ENCODE peak calls at places on chromosomes 7 and 10, in seven cellular contexts. One of them, this sample, is unnamed.

GRCh38 chr10:125662616-125663015 is 20.3 kb downstream of the TEX36 start:
- DNase-seq in activated CD4-positive, alpha-beta T cell treated with anti-CD3 and anti-CD28 coated beads for 48 hours: no peak
- DNase-seq in activated T-helper 1 cell treated with anti-CD3 and anti-CD28 coated beads, Interleukin-2, amount 50 U/mL, for 16 hours: no peak
- DNase-seq in ELR: peak; percentile 33
- DNase-seq in stimulated activated naive B cell treated with anti-CD40 and anti-IgM and Interleukin-4, amounts not matched to agents 10 μg/mL and 1 μg/mL and 100 μg/mL, for 72 hours: no peak
- DNase-seq in activated CD8-positive, alpha-beta memory T cell treated with anti-CD3 and anti-CD28 coated beads for 48 hours: no peak
- DNase-seq in anterior cingulate cortex: no peak
- DNase-seq in this sample: no peak

GRCh38 chr7:16647435-16647960 is 1.5 kb downstream of the BZW2 start:
- DNase-seq in activated CD8-positive, alpha-beta memory T cell treated with anti-CD3 and anti-CD28 coated beads for 48 hours: no peak
- DNase-seq in ELR: no peak
- DNase-seq in activated T-helper 1 cell treated with anti-CD3 and anti-CD28 coated beads, Interleukin-2, amount 50 U/mL, for 16 hours: no peak
- DNase-seq in activated CD4-positive, alpha-beta T cell treated with anti-CD3 and anti-CD28 coated beads for 48 hours: no peak
- DNase-seq in anterior cingulate cortex: no peak
- DNase-seq in stimulated activated naive B cell treated with anti-CD40 and anti-IgM and Interleukin-4, amounts not matched to agents 10 μg/mL and 1 μg/mL and 100 μg/mL, for 72 hours: no peak
- DNase-seq in this sample: no peak

GRCh38 chr7:122311719-122312118 is 7.2 kb upstream of the FEZF1 start:
- DNase-seq in anterior cingulate cortex: no peak
- DNase-seq in ELR: no peak
- DNase-seq in activated CD4-positive, alpha-beta T cell treated with anti-CD3 and anti-CD28 coated beads for 48 hours: no peak
- DNase-seq in activated T-helper 1 cell treated with anti-CD3 and anti-CD28 coated beads, Interleukin-2, amount 50 U/mL, for 16 hours: no peak
- DNase-seq in stimulated activated naive B cell treated with anti-CD40 and anti-IgM and Interleukin-4, amounts not matched to agents 10 μg/mL and 1 μg/mL and 100 μg/mL, for 72 hours: no peak
- DNase-seq in activated CD8-positive, alpha-beta memory T cell treated with anti-CD3 and anti-CD28 coated beads for 48 hours: no peak
- DNase-seq in this sample: no peak

GRCh38 chr7:108911016-108911415 is 341.3 kb downstream of the DNAJB9 start:
- DNase-seq in activated CD8-positive, alpha-beta memory T cell treated with anti-CD3 and anti-CD28 coated beads for 48 hours: no peak
- DNase-seq in activated CD4-positive, alpha-beta T cell treated with anti-CD3 and anti-CD28 coated beads for 48 hours: no peak
- DNase-seq in activated T-helper 1 cell treated with anti-CD3 and anti-CD28 coated beads, Interleukin-2, amount 50 U/mL, for 16 hours: no peak
- DNase-seq in stimulated activated naive B cell treated with anti-CD40 and anti-IgM and Interleukin-4, amounts not matched to agents 10 μg/mL and 1 μg/mL and 100 μg/mL, for 72 hours: no peak
- DNase-seq in anterior cingulate cortex: no peak
- DNase-seq in ELR: peak; percentile 53
- DNase-seq in this sample: no peak

GRCh38 chr7:33686001-33686591 is 219.2 kb upstream of the BMPER start:
- DNase-seq in ELR: no peak
- DNase-seq in stimulated activated naive B cell treated with anti-CD40 and anti-IgM and Interleukin-4, amounts not matched to agents 10 μg/mL and 1 μg/mL and 100 μg/mL, for 72 hours: no peak
- DNase-seq in activated T-helper 1 cell treated with anti-CD3 and anti-CD28 coated beads, Interleukin-2, amount 50 U/mL, for 16 hours: no peak
- DNase-seq in activated CD4-positive, alpha-beta T cell treated with anti-CD3 and anti-CD28 coated beads for 48 hours: peak; percentile 3
- DNase-seq in anterior cingulate cortex: no peak
- DNase-seq in activated CD8-positive, alpha-beta memory T cell treated with anti-CD3 and anti-CD28 coated beads for 48 hours: no peak
- DNase-seq in this sample: no peak

GRCh38 chr7:135164357-135165021 is 6.0 kb downstream of the CYREN start:
- DNase-seq in activated CD8-positive, alpha-beta memory T cell treated with anti-CD3 and anti-CD28 coated beads for 48 hours: no peak
- DNase-seq in activated CD4-positive, alpha-beta T cell treated with anti-CD3 and anti-CD28 coated beads for 48 hours: no peak
- DNase-seq in anterior cingulate cortex: no peak
- DNase-seq in ELR: peak; percentile 29
- DNase-seq in stimulated activated naive B cell treated with anti-CD40 and anti-IgM and Interleukin-4, amounts not matched to agents 10 μg/mL and 1 μg/mL and 100 μg/mL, for 72 hours: no peak
- DNase-seq in activated T-helper 1 cell treated with anti-CD3 and anti-CD28 coated beads, Interleukin-2, amount 50 U/mL, for 16 hours: no peak
- DNase-seq in this sample: no peak

GRCh38 chr10:5666324-5667220 is at the start of gene ASB13:
- DNase-seq in anterior cingulate cortex: peak; percentile 16
- DNase-seq in stimulated activated naive B cell treated with anti-CD40 and anti-IgM and Interleukin-4, amounts not matched to agents 10 μg/mL and 1 μg/mL and 100 μg/mL, for 72 hours: peak; percentile 30
- DNase-seq in ELR: peak; percentile 70
- DNase-seq in activated CD8-positive, alpha-beta memory T cell treated with anti-CD3 and anti-CD28 coated beads for 48 hours: peak; percentile 28
- DNase-seq in activated CD4-positive, alpha-beta T cell treated with anti-CD3 and anti-CD28 coated beads for 48 hours: peak; percentile 59
- DNase-seq in activated T-helper 1 cell treated with anti-CD3 and anti-CD28 coated beads, Interleukin-2, amount 50 U/mL, for 16 hours: no peak
- DNase-seq in this sample: peak; percentile 26

GRCh38 chr10:35594115-35594849 is 10.9 kb upstream of the GJD4 start:
- DNase-seq in activated T-helper 1 cell treated with anti-CD3 and anti-CD28 coated beads, Interleukin-2, amount 50 U/mL, for 16 hours: no peak
- DNase-seq in ELR: no peak
- DNase-seq in activated CD4-positive, alpha-beta T cell treated with anti-CD3 and anti-CD28 coated beads for 48 hours: no peak
- DNase-seq in anterior cingulate cortex: no peak
- DNase-seq in stimulated activated naive B cell treated with anti-CD40 and anti-IgM and Interleukin-4, amounts not matched to agents 10 μg/mL and 1 μg/mL and 100 μg/mL, for 72 hours: no peak
- DNase-seq in activated CD8-positive, alpha-beta memory T cell treated with anti-CD3 and anti-CD28 coated beads for 48 hours: no peak
- DNase-seq in this sample: no peak

GRCh38 chr10:63671317-63671937 is 150.2 kb downstream of the REEP3 start:
- DNase-seq in anterior cingulate cortex: no peak
- DNase-seq in ELR: no peak
- DNase-seq in stimulated activated naive B cell treated with anti-CD40 and anti-IgM and Interleukin-4, amounts not matched to agents 10 μg/mL and 1 μg/mL and 100 μg/mL, for 72 hours: no peak
- DNase-seq in activated CD4-positive, alpha-beta T cell treated with anti-CD3 and anti-CD28 coated beads for 48 hours: no peak
- DNase-seq in activated T-helper 1 cell treated with anti-CD3 and anti-CD28 coated beads, Interleukin-2, amount 50 U/mL, for 16 hours: no peak
- DNase-seq in activated CD8-positive, alpha-beta memory T cell treated with anti-CD3 and anti-CD28 coated beads for 48 hours: no peak
- DNase-seq in this sample: no peak